ENCODE peak calls at places on chromosomes 4 and X, in six cellular contexts. W, O, U, T, Z and G are unnamed samples.

GRCh38 chr4:84875636-84876371 is 90.7 kb downstream of the WDFY3 start:
- DNase-seq in O (no peak), T (no peak), Z (no peak), U (no peak), W (no peak), G (no peak)

GRCh38 chrX:16114640-16115039 is 8.7 kb upstream of the GRPR start:
- DNase-seq in O (no peak), U (no peak), T (no peak), W (no peak), Z (no peak), G (no peak)

GRCh38 chr4:150242820-150243458 is 164.7 kb downstream of the DCLK2 start:
- DNase-seq in Z (no peak), O (no peak), W (peak), U (no peak), T (no peak), G (no peak)

GRCh38 chrX:100447563-100448397 is 37.7 kb upstream of the PCDH19 start:
- DNase-seq in U (no peak), T (no peak), W (peak), O (no peak), Z (no peak), G (no peak)

GRCh38 chrX:40877869-40878268 is 142.5 kb upstream of the MED14 start:
- DNase-seq in U (peak), T (no peak), O (no peak), Z (no peak), W (peak), G (no peak)

GRCh38 chrX:6052111-6052745 is 176.4 kb downstream of the NLGN4X start:
- DNase-seq in U (no peak), Z (no peak), T (no peak), O (no peak), W (no peak), G (no peak)

GRCh38 chr4:121706595-121707021 is 9.8 kb upstream of the ANXA5 start:
- DNase-seq in T (no peak), W (no peak), U (peak), O (no peak), Z (peak), G (no peak)

GRCh38 chr4:113756005-113756410 is 5.5 kb downstream of the CAMK2D start:
- DNase-seq in W (peak), T (no peak), U (peak), Z (no peak), O (no peak), G (no peak)

GRCh38 chr4:96389752-96390151 is 549.9 kb downstream of the PDHA2 start:
- DNase-seq in W (no peak), Z (no peak), O (no peak), T (no peak), U (no peak), G (no peak)

GRCh38 chr4:52037730-52038108 is 380 bp downstream of the SGCB start:
- DNase-seq in O (no peak), W (peak), T (no peak), Z (no peak), U (peak), G (no peak)

GRCh38 chr4:26023191-26023972 is 109.4 kb downstream of the SMIM20 start:
- DNase-seq in W (no peak), T (no peak), Z (no peak), U (no peak), O (no peak), G (no peak)

GRCh38 chr4:87911252-87911774 is 64.2 kb upstream of the SPP1 start:
- DNase-seq in O (no peak), W (peak), T (no peak), U (no peak), Z (no peak), G (no peak)

GRCh38 chrX:94492541-94492940 is 818.5 kb downstream of the FAM133A start:
- DNase-seq in Z (no peak), W (no peak), T (no peak), O (no peak), U (no peak), G (no peak)

GRCh38 chr4:54941994-54942552 is 183.3 kb downstream of the KDR start:
- DNase-seq in O (no peak), W (peak), T (no peak), U (peak), Z (peak), G (no peak)

GRCh38 chr4:183444953-183445543 is 612 bp downstream of the CDKN2AIP start:
- DNase-seq in W (peak), Z (no peak), O (peak), U (no peak), T (no peak), G (no peak)

GRCh38 chrX:30981968-30982367 is 89.9 kb downstream of the FTHL17 start:
- DNase-seq in W (no peak), O (no peak), U (no peak), Z (no peak), T (no peak), G (no peak)

GRCh38 chrX:109472939-109473713 is 8.8 kb downstream of the GUCY2F start:
- DNase-seq in T (no peak), U (no peak), Z (no peak), W (peak), O (no peak), G (peak)

GRCh38 chr4:107269175-107269574 is 233.1 kb upstream of the DKK2 start:
- DNase-seq in T (no peak), O (no peak), Z (no peak), W (no peak), U (no peak), G (no peak)

GRCh38 chr4:137467537-137467936 is 64.8 kb downstream of the PCDH18 start:
- DNase-seq in U (no peak), O (no peak), Z (no peak), T (no peak), W (no peak), G (no peak)